ENCODE peak calls at places on chromosomes 3 and 15, in seven cellular contexts. Y, I, A, H, M, X and D are unnamed samples.

GRCh38 chr15:85616549-85616948 is 178.2 kb downstream of the KLHL25 start:
- DNase-seq in Y (no peak), I (no peak), A (no peak), H (no peak), M (no peak), X (no peak), D (no peak)

GRCh38 chr3:72899349-72899765 is 11.5 kb downstream of the GXYLT2 start:
- DNase-seq in Y (no peak), I (no peak), A (no peak), H (no peak), M (no peak), X (no peak), D (no peak)

GRCh38 chr15:89379818-89380217 is 45.2 kb upstream of the POLG start:
- DNase-seq in Y (no peak), I (no peak), A (no peak), H (no peak), M (no peak), X (no peak), D (no peak)

GRCh38 chr3:17188378-17188777 is 303.6 kb downstream of the PLCL2 start:
- DNase-seq in Y (no peak), I (no peak), A (no peak), H (no peak), M (no peak), X (no peak), D (no peak)

GRCh38 chr3:9314796-9315195 is 48.1 kb upstream of the THUMPD3 start:
- DNase-seq in Y (no peak), I (no peak), A (no peak), H (no peak), M (no peak), X (no peak), D (no peak)

GRCh38 chr3:9105421-9105820 is 142.1 kb upstream of the RAD18 start:
- DNase-seq in Y (no peak), I (no peak), A (no peak), H (no peak), M (no peak), X (no peak), D (no peak)

GRCh38 chr15:69253156-69253555 is 45.6 kb upstream of the PAQR5 start:
- DNase-seq in Y (no peak), I (peak), A (peak), H (no peak), M (no peak), X (no peak), D (no peak)

GRCh38 chr3:105334138-105334882 is 32.4 kb upstream of the ALCAM start:
- DNase-seq in Y (no peak), I (no peak), A (no peak), H (no peak), M (no peak), X (no peak), D (no peak)

GRCh38 chr3:188711898-188712256 is 459.9 kb upstream of the TPRG1 start:
- DNase-seq in Y (no peak), I (no peak), A (no peak), H (no peak), M (no peak), X (no peak), D (no peak)

GRCh38 chr15:20346082-20346805 is 195.4 kb downstream of the GOLGA6L6 start:
- DNase-seq in Y (peak), I (no peak), A (no peak), H (peak), M (no peak), X (no peak), D (peak)

GRCh38 chr15:25790003-25790660 is 73.0 kb downstream of the ATP10A start:
- DNase-seq in Y (peak), I (peak), A (peak), H (no peak), M (no peak), X (peak), D (peak)

GRCh38 chr15:100252359-100252758 is 89.4 kb downstream of the ADAMTS17 start:
- DNase-seq in Y (no peak), I (no peak), A (no peak), H (no peak), M (no peak), X (no peak), D (no peak)

GRCh38 chr15:37038036-37038715 is 62.2 kb downstream of the MEIS2 start:
- DNase-seq in Y (no peak), I (no peak), A (no peak), H (no peak), M (no peak), X (no peak), D (no peak)

GRCh38 chr3:148727242-148727641 is 29.5 kb downstream of the AGTR1 start:
- DNase-seq in Y (no peak), I (no peak), A (no peak), H (peak), M (no peak), X (peak), D (peak)

GRCh38 chr3:179410317-179410716 is 41.0 kb downstream of the GNB4 start:
- DNase-seq in Y (no peak), I (no peak), A (no peak), H (no peak), M (no peak), X (no peak), D (no peak)

GRCh38 chr3:185820973-185821758 is 3.7 kb downstream of the IGF2BP2 start:
- DNase-seq in Y (no peak), I (peak), A (no peak), H (no peak), M (no peak), X (no peak), D (no peak)

GRCh38 chr3:4340411-4341335 is 37.5 kb downstream of the SETMAR start:
- DNase-seq in Y (no peak), I (no peak), A (no peak), H (no peak), M (no peak), X (no peak), D (no peak)

GRCh38 chr3:150503402-150504099 is 42.7 kb downstream of the SERP1 start:
- DNase-seq in Y (no peak), I (no peak), A (no peak), H (no peak), M (no peak), X (no peak), D (no peak)

GRCh38 chr15:65087873-65088642 is 11.5 kb downstream of the KBTBD13 start:
- DNase-seq in Y (no peak), I (no peak), A (peak), H (no peak), M (peak), X (peak), D (no peak)

GRCh38 chr3:5195605-5196004 is 8.1 kb downstream of the EDEM1 start:
- DNase-seq in Y (peak), I (no peak), A (no peak), H (no peak), M (no peak), X (no peak), D (peak)

GRCh38 chr3:14256561-14257342 is 78.1 kb downstream of the LSM3 start:
- DNase-seq in Y (no peak), I (no peak), A (no peak), H (no peak), M (peak), X (peak), D (no peak)

GRCh38 chr15:63599401-63600000 is 2.3 kb downstream of the FBXL22 start:
- DNase-seq in Y (peak), I (no peak), A (peak), H (peak), M (peak), X (peak), D (peak)

DNA sequence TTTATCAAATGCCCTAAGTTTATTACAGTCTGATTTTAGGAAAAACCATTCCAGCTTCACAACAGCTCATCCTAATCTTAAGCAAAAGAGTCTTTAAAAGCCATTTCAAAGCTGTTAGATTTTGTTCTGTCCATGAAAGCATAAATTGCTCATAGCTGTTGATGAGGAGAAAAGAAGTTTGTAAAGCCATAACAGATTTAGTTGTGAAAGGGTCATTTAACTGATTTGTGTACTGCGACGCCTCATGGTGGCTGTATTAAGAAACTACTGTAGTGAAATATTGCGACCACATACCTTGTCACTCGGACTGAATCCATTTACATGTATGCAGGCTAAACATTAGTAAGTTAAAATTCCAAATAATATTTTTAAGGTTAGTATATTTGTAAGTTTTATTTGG is 20.9 kb downstream of the BBX start:
- DNase-seq in Y (no peak), I (no peak), A (no peak), H (no peak), M (no peak), X (no peak), D (peak)
- TF ChIP-seq CTCF in Y (peak), I (peak), A (peak), H (no peak), M (no peak), X (no peak), D (no peak)

DNA sequence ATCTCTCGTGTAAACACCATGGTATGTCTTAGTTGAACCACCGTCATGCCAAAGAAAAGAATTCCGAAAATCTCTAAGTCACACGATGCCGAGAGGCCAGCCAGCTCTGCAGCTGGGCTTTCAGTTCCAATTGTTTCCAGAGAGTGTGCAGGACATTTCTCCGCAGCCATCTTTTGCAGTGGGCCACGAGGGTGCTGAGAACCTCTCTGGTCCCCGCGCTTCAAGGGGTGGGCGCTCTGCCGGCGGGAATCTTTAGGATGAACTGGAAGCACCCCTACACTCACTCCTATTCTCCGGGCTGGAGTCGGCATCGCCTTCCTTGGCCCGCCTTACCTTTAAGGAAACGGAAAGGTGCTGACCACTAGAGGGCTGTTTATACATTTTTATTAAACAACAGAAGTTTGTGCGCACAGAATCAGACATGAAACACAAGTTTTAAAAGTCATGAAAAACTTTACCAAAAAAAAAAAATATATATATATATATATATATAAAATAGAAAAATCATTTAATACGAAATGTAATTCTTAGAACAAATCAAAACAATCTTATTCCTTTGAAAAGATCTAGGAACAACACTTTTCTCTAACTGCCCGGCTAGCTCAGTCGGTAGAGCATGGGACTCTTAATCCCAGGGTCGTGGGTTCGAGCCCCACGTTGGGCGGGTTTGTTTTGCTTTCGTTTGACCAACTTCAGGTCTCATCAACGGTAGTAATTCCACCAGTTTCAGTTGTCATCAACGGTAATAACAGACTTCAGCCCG is 12.5 kb upstream of the MORF4L1 start:
- DNase-seq in Y (peak), I (peak), A (peak), H (peak), M (peak), X (peak), D (peak)
- TF ChIP-seq CTCF in Y (peak), I (peak), A (peak), H (peak), M (peak), X (peak), D (peak)

GRCh38 chr3:156448300-156448699 is 106.6 kb downstream of the SSR3 start:
- DNase-seq in Y (no peak), I (peak), A (no peak), H (peak), M (no peak), X (no peak), D (peak)
- TF ChIP-seq CTCF in Y (no peak), I (peak), A (peak), H (peak), M (no peak), X (peak), D (peak)

DNA sequence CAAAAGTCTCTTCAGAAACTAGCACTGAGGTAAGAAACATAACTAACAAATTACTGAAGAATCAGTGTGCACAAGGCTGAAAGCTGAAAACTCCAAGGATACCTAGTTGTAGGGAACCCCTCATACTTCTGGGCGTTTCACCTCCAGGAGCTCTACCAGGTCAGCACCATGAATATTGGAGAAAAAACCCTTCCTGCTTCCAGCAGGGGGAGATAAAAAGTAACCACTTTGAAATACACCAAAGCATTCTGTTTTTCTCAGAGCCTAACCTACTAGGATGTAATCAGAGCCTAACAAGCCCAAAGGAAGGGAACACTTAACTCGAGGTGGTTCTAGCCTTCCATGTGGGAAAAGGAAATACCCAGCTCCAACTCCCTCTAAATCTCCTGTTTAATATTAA is 175.8 kb upstream of the MME start:
- DNase-seq in Y (no peak), I (no peak), A (no peak), H (no peak), M (no peak), X (no peak), D (no peak)
- TF ChIP-seq CTCF in Y (peak), I (peak), A (peak), H (no peak), M (peak), X (peak), D (no peak)

GRCh38 chr3:191329654-191330308 is 545 bp downstream of the UTS2B start:
- DNase-seq in Y (peak), I (no peak), A (peak), H (no peak), M (peak), X (peak), D (peak)

GRCh38 chr3:191327526-191327925 is 1.7 kb upstream of the CCDC50 start:
- DNase-seq in Y (no peak), I (no peak), A (no peak), H (no peak), M (no peak), X (no peak), D (no peak)

GRCh38 chr3:191328383-191328962 is 721 bp upstream of the CCDC50 start:
- DNase-seq in Y (no peak), I (no peak), A (no peak), H (no peak), M (no peak), X (no peak), D (no peak)

GRCh38 chr3:191330309-191330712 is at the start of gene UTS2B:
- DNase-seq in Y (no peak), I (peak), A (no peak), H (no peak), M (no peak), X (no peak), D (no peak)

GRCh38 chr3:191328963-191329653 is at the start of gene CCDC50:
- DNase-seq in Y (peak), I (no peak), A (peak), H (peak), M (peak), X (peak), D (peak)
- TF ChIP-seq CTCF in Y (no peak), I (no peak), A (peak), H (no peak), M (no peak), X (no peak), D (no peak)

GRCh38 chr3:183564046-183564445 is 8.5 kb upstream of the KLHL6 start:
- DNase-seq in Y (no peak), I (no peak), A (no peak), H (no peak), M (no peak), X (no peak), D (peak)

GRCh38 chr3:183555541-183556081 is at the start of gene KLHL6:
- DNase-seq in Y (peak), I (no peak), A (peak), H (peak), M (no peak), X (peak), D (peak)

GRCh38 chr3:183563686-183563941 is 8.1 kb upstream of the KLHL6 start:
- DNase-seq in Y (no peak), I (no peak), A (no peak), H (no peak), M (no peak), X (no peak), D (no peak)

DNA sequence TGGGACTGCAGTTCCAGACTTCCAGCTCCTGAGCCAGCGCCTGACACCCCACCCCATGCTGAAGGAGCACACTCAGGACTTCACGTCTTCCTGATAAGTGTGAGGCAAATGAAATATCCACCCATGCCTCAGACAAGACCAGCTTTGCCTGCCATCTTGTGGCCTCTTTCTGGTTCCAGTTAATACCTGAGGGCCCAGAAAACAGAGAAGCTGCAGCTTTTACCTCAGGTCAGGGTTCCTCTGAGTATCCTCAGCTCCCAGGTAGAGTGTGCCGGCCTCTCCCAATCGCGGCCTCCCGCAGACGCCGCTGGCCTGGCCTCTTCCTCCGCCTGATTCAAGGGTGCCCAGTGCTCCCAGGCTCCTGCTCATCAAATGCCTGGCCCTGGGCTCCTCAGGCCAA is 5.1 kb upstream of the KLHL6 start:
- DNase-seq in Y (no peak), I (no peak), A (no peak), H (peak), M (no peak), X (peak), D (peak)
- TF ChIP-seq CTCF in Y (peak), I (peak), A (peak), H (peak), M (peak), X (no peak), D (peak)

GRCh38 chr15:27842526-27842925 is 256.6 kb downstream of the OCA2 start:
- DNase-seq in Y (no peak), I (no peak), A (no peak), H (no peak), M (no peak), X (no peak), D (no peak)
- TF ChIP-seq CTCF in Y (no peak), I (no peak), A (no peak), H (no peak), M (no peak), X (no peak), D (no peak)